ENCODE peak calls at places on chromosome 4, in nine cellular contexts. A is adrenal gland, G is suprapubic skin, S is heart left ventricle, X is body of pancreas, Y is HCT116, T is stomach, C is A549, N is lower leg skin. F is an unnamed sample.

GRCh38 chr4:169105620-169106019 is 95.6 kb upstream of the CBR4 start:
- DNase-seq in A (no peak), G (no peak), S (no peak), X (no peak), Y (no peak), T (no peak), C (no peak), N (no peak), F (no peak)

GRCh38 chr4:91958651-91959050 is 345.1 kb upstream of the GRID2 start:
- DNase-seq in A (no peak), G (no peak), S (no peak), X (no peak), Y (no peak), T (no peak), C (no peak), N (no peak), F (no peak)

GRCh38 chr4:173413043-173413442 is 14.1 kb upstream of the SCRG1 start:
- DNase-seq in A (peak; percentile 53), G (no peak), S (no peak), X (peak; percentile 28), Y (no peak), T (no peak), C (no peak), N (no peak), F (no peak)

GRCh38 chr4:7705062-7705461 is 234.6 kb downstream of the AFAP1 start:
- DNase-seq in A (no peak), G (no peak), S (peak; percentile 29), X (peak; percentile 19), Y (no peak), T (no peak), C (no peak), N (no peak), F (no peak)

GRCh38 chr4:88689877-88690276 is 7.8 kb downstream of the NAP1L5 start:
- DNase-seq in A (no peak), G (no peak), S (no peak), X (no peak), Y (no peak), T (no peak), C (no peak), N (no peak), F (no peak)

GRCh38 chr4:20046179-20046578 is 205.5 kb upstream of the SLIT2 start:
- DNase-seq in A (no peak), G (no peak), S (no peak), X (no peak), Y (no peak), T (no peak), C (no peak), N (no peak), F (no peak)

GRCh38 chr4:182969651-182970279 is 52.6 kb upstream of the DCTD start:
- DNase-seq in A (no peak), G (no peak), S (no peak), X (peak; percentile 32), Y (no peak), T (no peak), C (no peak), N (no peak), F (no peak)

GRCh38 chr4:121728066-121728465 is 31.3 kb upstream of the ANXA5 start:
- DNase-seq in A (no peak), G (no peak), S (no peak), X (no peak), Y (no peak), T (no peak), C (peak; percentile 17), N (no peak), F (no peak)

GRCh38 chr4:147865926-147866325 is 134.0 kb downstream of the ARHGAP10 start:
- DNase-seq in A (no peak), G (no peak), S (no peak), X (no peak), Y (no peak), T (no peak), C (no peak), N (no peak), F (no peak)

GRCh38 chr4:6120361-6120760 is 80.0 kb downstream of the JAKMIP1 start:
- DNase-seq in A (no peak), G (peak; percentile 45), S (no peak), X (no peak), Y (no peak), T (no peak), C (no peak), N (peak; percentile 17), F (no peak)

GRCh38 chr4:6123116-6123515 is 77.2 kb downstream of the JAKMIP1 start:
- DNase-seq in A (no peak), G (peak; percentile 49), S (no peak), X (no peak), Y (no peak), T (peak; percentile 21), C (no peak), N (peak; percentile 72), F (no peak)

GRCh38 chr4:6121941-6122340 is 78.4 kb downstream of the JAKMIP1 start:
- DNase-seq in A (no peak), G (peak; percentile 55), S (no peak), X (no peak), Y (no peak), T (peak; percentile 11), C (no peak), N (peak; percentile 68), F (no peak)

GRCh38 chr4:6122496-6122895 is 77.9 kb downstream of the JAKMIP1 start:
- DNase-seq in A (no peak), G (peak; percentile 43), S (no peak), X (no peak), Y (no peak), T (no peak), C (no peak), N (peak; percentile 42), F (no peak)

GRCh38 chr4:6121276-6121850 is 79.0 kb downstream of the JAKMIP1 start:
- DNase-seq in A (no peak), G (peak; percentile 41), S (no peak), X (no peak), Y (no peak), T (peak; percentile 22), C (no peak), N (peak; percentile 48), F (no peak)
- TF ChIP-seq POLR2A in A (no peak), G (no peak), S (no peak), X (no peak), Y (no peak), T (no peak), C (no peak), N (no peak), F (no peak)

DNA sequence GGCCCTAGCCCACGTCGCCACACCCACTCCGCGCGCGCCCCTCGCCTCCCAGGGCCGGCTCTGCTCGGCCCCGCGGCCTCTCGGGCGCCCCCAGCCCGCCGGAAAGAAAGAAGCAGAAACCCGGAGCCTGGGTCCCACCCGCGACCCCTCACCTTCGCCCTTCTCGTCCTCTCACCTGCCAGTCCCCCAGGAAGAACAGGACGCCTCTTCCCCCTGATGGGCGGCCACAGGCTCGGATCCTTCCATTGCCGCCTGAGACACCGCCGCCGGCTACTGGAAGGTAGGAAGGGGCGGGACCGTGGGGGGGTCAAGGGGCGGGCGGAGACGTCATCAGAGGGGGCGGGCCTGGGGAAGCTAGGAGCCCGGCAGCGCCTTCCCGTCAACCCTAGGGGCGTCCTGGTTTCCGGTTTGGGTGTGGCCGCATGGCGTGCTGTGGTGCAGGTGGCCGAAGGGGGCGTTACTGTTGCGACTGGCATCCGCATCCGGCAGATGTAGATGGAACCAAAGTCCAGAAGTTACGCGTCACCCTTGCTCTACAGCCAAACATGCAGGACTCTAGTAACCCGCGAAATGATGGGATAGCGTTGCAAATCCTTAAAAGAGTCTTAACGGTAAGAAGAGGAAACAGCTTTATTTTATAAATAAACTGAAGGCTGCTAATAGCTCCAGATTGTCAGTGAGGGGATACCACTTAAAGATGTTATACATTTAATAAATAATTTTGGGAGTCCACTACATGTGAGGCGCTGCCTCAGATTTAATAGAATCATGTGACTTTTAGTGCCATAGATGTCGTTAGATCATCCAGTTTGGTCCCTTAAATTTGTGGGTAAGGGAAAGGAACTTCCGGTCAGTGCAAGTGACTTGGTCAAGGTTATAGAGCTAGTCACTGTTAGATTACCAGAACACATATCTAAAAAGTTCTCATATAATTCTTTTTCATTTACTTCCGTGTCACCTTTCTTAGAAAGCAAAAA is at the start of gene UBA6:
- DNase-seq in A (peak; percentile 98), G (peak; percentile 97), S (peak; percentile 96), X (peak; percentile 99), Y (peak; percentile 93), T (peak; percentile 98), C (peak; percentile 81), N (peak; percentile 99), F (peak; percentile 97)
- TF ChIP-seq POLR2A in A (peak; percentile 37), G (peak; percentile 7), S (no peak), X (peak; percentile 71), Y (peak; percentile 89), T (no peak), C (peak; percentile 25), N (no peak), F (peak; percentile 51)

DNA sequence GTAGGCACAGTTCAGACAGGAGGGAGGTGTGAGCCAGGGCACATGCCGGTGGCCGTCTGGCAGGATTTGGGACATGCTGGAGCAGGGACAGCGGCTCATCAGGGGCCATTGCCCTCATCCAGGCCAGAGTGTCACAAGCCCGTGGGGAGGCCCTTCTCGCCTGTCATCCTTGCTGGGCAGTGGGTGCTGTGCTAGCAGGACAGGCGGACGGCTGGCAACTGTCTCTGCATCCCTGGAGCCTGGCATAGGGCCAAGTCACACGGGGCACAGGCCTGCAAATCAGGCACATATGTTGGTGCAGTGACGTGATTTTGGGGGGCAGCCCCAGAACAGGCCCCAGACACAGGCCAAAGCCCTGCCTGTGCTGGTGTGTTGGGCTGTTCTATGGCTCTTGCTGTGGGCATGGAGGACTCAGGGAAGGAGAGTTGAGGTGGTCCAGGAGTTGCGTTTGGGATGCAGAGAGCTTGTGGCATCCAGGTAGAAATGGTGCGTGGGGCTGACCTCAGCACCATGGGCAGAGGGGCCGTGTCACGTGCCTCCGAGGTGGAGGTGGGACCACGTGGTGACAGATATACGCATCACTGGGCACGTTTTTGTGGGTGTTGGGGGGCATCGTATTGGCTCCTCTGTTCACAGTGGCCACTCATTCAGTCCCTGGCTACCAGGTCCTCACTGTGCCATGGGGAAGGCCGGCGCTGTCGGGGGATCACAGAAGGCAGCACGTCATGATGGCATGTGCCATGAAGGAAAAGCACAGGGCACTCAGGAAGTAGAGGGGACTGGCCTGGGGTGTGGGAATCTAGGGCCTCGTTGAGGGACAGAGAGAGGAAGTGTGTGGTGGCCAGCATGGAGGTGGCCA is 14.6 kb upstream of the MSANTD1 start:
- DNase-seq in A (peak; percentile 36), G (no peak), S (no peak), X (no peak), Y (no peak), T (no peak), C (no peak), N (no peak), F (no peak)
- TF ChIP-seq POLR2A in A (no peak), G (no peak), S (no peak), X (no peak), Y (no peak), T (no peak), C (no peak), N (no peak), F (no peak)

DNA sequence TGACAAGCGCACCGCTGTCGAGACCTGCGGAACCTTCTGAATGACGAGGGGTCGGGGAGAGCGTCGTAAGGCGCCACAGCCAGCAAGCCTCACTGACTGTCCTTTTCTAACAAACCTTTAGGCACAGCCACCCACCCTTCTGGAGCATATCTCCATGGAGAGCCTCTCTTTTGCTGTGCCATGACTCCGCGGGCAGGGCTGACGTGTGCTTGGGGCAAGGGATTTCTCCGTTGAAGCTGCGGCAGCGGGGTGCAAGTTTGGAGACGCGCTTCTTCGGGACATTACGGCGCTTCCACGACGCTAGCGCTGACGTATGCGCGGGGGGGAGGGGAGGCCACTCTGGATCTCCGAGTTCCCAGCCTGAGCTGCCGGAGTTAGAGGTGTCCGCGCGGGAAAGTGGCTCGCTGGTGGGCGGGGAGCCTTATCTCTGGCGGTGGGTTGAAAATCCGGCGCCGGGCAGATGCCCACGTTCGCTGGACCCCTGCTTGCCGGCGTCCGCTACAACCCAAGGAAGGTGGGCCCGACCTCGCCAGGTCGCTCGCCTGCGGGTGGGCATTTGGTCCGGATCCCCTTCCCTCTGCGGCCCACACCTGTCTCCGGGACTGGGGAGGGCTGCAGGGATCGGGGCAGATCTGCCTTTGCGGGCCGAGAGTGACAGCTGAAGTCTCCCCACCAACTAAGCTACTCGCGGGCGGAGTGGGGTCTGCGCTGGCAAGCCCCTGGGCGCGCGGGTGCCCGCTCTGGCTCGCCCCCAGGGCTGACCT is 540 bp upstream of the SLC10A7 start:
- DNase-seq in A (peak; percentile 96), G (peak; percentile 93), S (peak; percentile 92), X (peak; percentile 91), Y (peak; percentile 64), T (peak; percentile 93), C (peak; percentile 76), N (peak; percentile 98), F (peak; percentile 91)
- TF ChIP-seq POLR2A in A (no peak), G (no peak), S (no peak), X (peak; percentile 88), Y (peak; percentile 60), T (peak; percentile 54), C (peak; percentile 24), N (no peak), F (peak; percentile 55)

F was measured in erythroblast.